ENCODE peak calls at places on chromosomes 16 and 17, in eight cellular contexts. One of them, this sample, is unnamed.

GRCh38 chr16:4087990-4088577 is 28.2 kb downstream of the ADCY9 start:
- DNase-seq in cardiac muscle cell: no peak
- DNase-seq in adrenal gland: no peak
- DNase-seq in activated T-cell treated with anti-CD3 and anti-CD28 coated beads, Interleukin-2, amount 50 U/mL, for 72 hours: no peak
- DNase-seq in T-cell: no peak
- DNase-seq in head of caudate nucleus: no peak
- DNase-seq in ELF-1: no peak
- DNase-seq in choroid plexus epithelial cell: no peak
- DNase-seq in this sample: no peak

GRCh38 chr17:16068323-16068722 is 68.7 kb downstream of the TTC19 start:
- DNase-seq in cardiac muscle cell: no peak
- DNase-seq in adrenal gland: no peak
- DNase-seq in activated T-cell treated with anti-CD3 and anti-CD28 coated beads, Interleukin-2, amount 50 U/mL, for 72 hours: no peak
- DNase-seq in T-cell: no peak
- DNase-seq in head of caudate nucleus: no peak
- DNase-seq in ELF-1: no peak
- DNase-seq in choroid plexus epithelial cell: no peak
- DNase-seq in this sample: peak

GRCh38 chr17:7867881-7868329 is 10.1 kb downstream of the CYB5D1 start:
- DNase-seq in cardiac muscle cell: no peak
- DNase-seq in adrenal gland: no peak
- DNase-seq in activated T-cell treated with anti-CD3 and anti-CD28 coated beads, Interleukin-2, amount 50 U/mL, for 72 hours: no peak
- DNase-seq in T-cell: no peak
- DNase-seq in head of caudate nucleus: no peak
- DNase-seq in ELF-1: no peak
- DNase-seq in choroid plexus epithelial cell: no peak
- DNase-seq in this sample: no peak

GRCh38 chr16:1155353-1156110 is 2.6 kb downstream of the CACNA1H start:
- DNase-seq in cardiac muscle cell: no peak
- DNase-seq in adrenal gland: no peak
- DNase-seq in activated T-cell treated with anti-CD3 and anti-CD28 coated beads, Interleukin-2, amount 50 U/mL, for 72 hours: no peak
- DNase-seq in T-cell: no peak
- DNase-seq in head of caudate nucleus: no peak
- DNase-seq in ELF-1: no peak
- DNase-seq in choroid plexus epithelial cell: no peak
- DNase-seq in this sample: no peak

GRCh38 chr17:3993493-3994220 is 29.4 kb upstream of the ATP2A3 start:
- DNase-seq in cardiac muscle cell: no peak
- DNase-seq in adrenal gland: no peak
- DNase-seq in activated T-cell treated with anti-CD3 and anti-CD28 coated beads, Interleukin-2, amount 50 U/mL, for 72 hours: no peak
- DNase-seq in T-cell: no peak
- DNase-seq in head of caudate nucleus: no peak
- DNase-seq in ELF-1: no peak
- DNase-seq in choroid plexus epithelial cell: peak
- DNase-seq in this sample: no peak

GRCh38 chr16:83581994-83582747 is 225.6 kb upstream of the HSBP1 start:
- DNase-seq in cardiac muscle cell: no peak
- DNase-seq in adrenal gland: no peak
- DNase-seq in activated T-cell treated with anti-CD3 and anti-CD28 coated beads, Interleukin-2, amount 50 U/mL, for 72 hours: no peak
- DNase-seq in T-cell: no peak
- DNase-seq in head of caudate nucleus: no peak
- DNase-seq in ELF-1: peak
- DNase-seq in choroid plexus epithelial cell: no peak
- DNase-seq in this sample: no peak

GRCh38 chr17:17130077-17130844 is 75.9 kb downstream of the PLD6 start:
- DNase-seq in cardiac muscle cell: no peak
- DNase-seq in adrenal gland: no peak
- DNase-seq in activated T-cell treated with anti-CD3 and anti-CD28 coated beads, Interleukin-2, amount 50 U/mL, for 72 hours: no peak
- DNase-seq in T-cell: no peak
- DNase-seq in head of caudate nucleus: no peak
- DNase-seq in ELF-1: no peak
- DNase-seq in choroid plexus epithelial cell: no peak
- DNase-seq in this sample: no peak

GRCh38 chr17:68954146-68954971 is 833 bp downstream of the ABCA8 start:
- DNase-seq in cardiac muscle cell: peak
- DNase-seq in adrenal gland: no peak
- DNase-seq in activated T-cell treated with anti-CD3 and anti-CD28 coated beads, Interleukin-2, amount 50 U/mL, for 72 hours: no peak
- DNase-seq in T-cell: no peak
- DNase-seq in head of caudate nucleus: no peak
- DNase-seq in ELF-1: no peak
- DNase-seq in choroid plexus epithelial cell: peak
- DNase-seq in this sample: peak

GRCh38 chr17:17120716-17121115 is 78.5 kb downstream of the MPRIP start:
- DNase-seq in cardiac muscle cell: peak
- DNase-seq in adrenal gland: no peak
- DNase-seq in activated T-cell treated with anti-CD3 and anti-CD28 coated beads, Interleukin-2, amount 50 U/mL, for 72 hours: no peak
- DNase-seq in T-cell: no peak
- DNase-seq in head of caudate nucleus: no peak
- DNase-seq in ELF-1: peak
- DNase-seq in choroid plexus epithelial cell: peak
- DNase-seq in this sample: peak

GRCh38 chr16:4415538-4416199 is 727 bp downstream of the CORO7 start:
- DNase-seq in cardiac muscle cell: no peak
- DNase-seq in adrenal gland: peak
- DNase-seq in activated T-cell treated with anti-CD3 and anti-CD28 coated beads, Interleukin-2, amount 50 U/mL, for 72 hours: peak
- DNase-seq in T-cell: peak
- DNase-seq in head of caudate nucleus: peak
- DNase-seq in ELF-1: peak
- DNase-seq in choroid plexus epithelial cell: no peak
- DNase-seq in this sample: peak

GRCh38 chr17:77253611-77254051 is 112.9 kb downstream of the SEC14L1 start:
- DNase-seq in cardiac muscle cell: peak
- DNase-seq in adrenal gland: no peak
- DNase-seq in activated T-cell treated with anti-CD3 and anti-CD28 coated beads, Interleukin-2, amount 50 U/mL, for 72 hours: no peak
- DNase-seq in T-cell: no peak
- DNase-seq in head of caudate nucleus: no peak
- DNase-seq in ELF-1: no peak
- DNase-seq in choroid plexus epithelial cell: peak
- DNase-seq in this sample: peak

GRCh38 chr17:43779145-43780125 is 658 bp upstream of the DUSP3 start:
- DNase-seq in cardiac muscle cell: no peak
- DNase-seq in adrenal gland: no peak
- DNase-seq in activated T-cell treated with anti-CD3 and anti-CD28 coated beads, Interleukin-2, amount 50 U/mL, for 72 hours: peak
- DNase-seq in T-cell: no peak
- DNase-seq in head of caudate nucleus: peak
- DNase-seq in ELF-1: peak
- DNase-seq in choroid plexus epithelial cell: no peak
- DNase-seq in this sample: no peak

GRCh38 chr16:17603614-17604013 is 132.9 kb upstream of the XYLT1 start:
- DNase-seq in cardiac muscle cell: no peak
- DNase-seq in adrenal gland: no peak
- DNase-seq in activated T-cell treated with anti-CD3 and anti-CD28 coated beads, Interleukin-2, amount 50 U/mL, for 72 hours: no peak
- DNase-seq in T-cell: no peak
- DNase-seq in head of caudate nucleus: no peak
- DNase-seq in ELF-1: no peak
- DNase-seq in choroid plexus epithelial cell: no peak
- DNase-seq in this sample: no peak

GRCh38 chr17:61354895-61355294 is 44.7 kb upstream of the TBX2 start:
- DNase-seq in cardiac muscle cell: no peak
- DNase-seq in adrenal gland: no peak
- DNase-seq in activated T-cell treated with anti-CD3 and anti-CD28 coated beads, Interleukin-2, amount 50 U/mL, for 72 hours: no peak
- DNase-seq in T-cell: no peak
- DNase-seq in head of caudate nucleus: no peak
- DNase-seq in ELF-1: peak
- DNase-seq in choroid plexus epithelial cell: no peak
- DNase-seq in this sample: no peak

GRCh38 chr17:36728030-36728991 is 126.9 kb downstream of the MRM1 start:
- DNase-seq in cardiac muscle cell: no peak
- DNase-seq in adrenal gland: no peak
- DNase-seq in activated T-cell treated with anti-CD3 and anti-CD28 coated beads, Interleukin-2, amount 50 U/mL, for 72 hours: peak
- DNase-seq in T-cell: no peak
- DNase-seq in head of caudate nucleus: no peak
- DNase-seq in ELF-1: peak
- DNase-seq in choroid plexus epithelial cell: no peak
- DNase-seq in this sample: no peak

GRCh38 chr16:1870365-1871082 is 1.4 kb downstream of the MEIOB start:
- DNase-seq in cardiac muscle cell: peak
- DNase-seq in adrenal gland: no peak
- DNase-seq in activated T-cell treated with anti-CD3 and anti-CD28 coated beads, Interleukin-2, amount 50 U/mL, for 72 hours: no peak
- DNase-seq in T-cell: no peak
- DNase-seq in head of caudate nucleus: no peak
- DNase-seq in ELF-1: no peak
- DNase-seq in choroid plexus epithelial cell: peak
- DNase-seq in this sample: peak

GRCh38 chr16:1973461-1974156 is 1.8 kb downstream of the TBL3 start:
- DNase-seq in cardiac muscle cell: no peak
- DNase-seq in adrenal gland: no peak
- DNase-seq in activated T-cell treated with anti-CD3 and anti-CD28 coated beads, Interleukin-2, amount 50 U/mL, for 72 hours: no peak
- DNase-seq in T-cell: no peak
- DNase-seq in head of caudate nucleus: no peak
- DNase-seq in ELF-1: no peak
- DNase-seq in choroid plexus epithelial cell: no peak
- DNase-seq in this sample: no peak

GRCh38 chr17:81939218-81939617 is 2.1 kb upstream of the PYCR1 start:
- DNase-seq in cardiac muscle cell: no peak
- DNase-seq in adrenal gland: no peak
- DNase-seq in activated T-cell treated with anti-CD3 and anti-CD28 coated beads, Interleukin-2, amount 50 U/mL, for 72 hours: no peak
- DNase-seq in T-cell: no peak
- DNase-seq in head of caudate nucleus: no peak
- DNase-seq in ELF-1: no peak
- DNase-seq in choroid plexus epithelial cell: no peak
- DNase-seq in this sample: no peak

This sample was measured in adipocyte.